ENCODE peak calls at places on chromosomes 6 and 20, in seven cellular contexts. B is A549, S is uterus, E is heart left ventricle, H is cardiac muscle cell, W is transverse colon, J is testis. C is an unnamed sample.

GRCh38 chr20:237479-237878 is 10.4 kb downstream of the DEFB129 start:
- DNase-seq in B (no peak), S (no peak), E (no peak), H (no peak), W (peak; percentile 12), J (no peak), C (no peak)

GRCh38 chr20:23086056-23086551 is at the start of gene CD93:
- DNase-seq in B (no peak), S (peak; percentile 55), E (peak; percentile 77), H (no peak), W (no peak), J (peak; percentile 45), C (no peak)

GRCh38 chr6:53497905-53498304 is 47.0 kb downstream of the GCLC start:
- DNase-seq in B (no peak), S (no peak), E (no peak), H (no peak), W (no peak), J (no peak), C (no peak)

GRCh38 chr6:166768761-166769160 is 141.7 kb upstream of the RPS6KA2 start:
- DNase-seq in B (no peak), S (no peak), E (no peak), H (no peak), W (no peak), J (no peak), C (no peak)

GRCh38 chr6:32255212-32256153 is 31.6 kb upstream of the NOTCH4 start:
- DNase-seq in B (peak; percentile 72), S (peak; percentile 87), E (peak; percentile 80), H (peak; percentile 53), W (peak; percentile 55), J (peak; percentile 77), C (no peak)

GRCh38 chr20:32247957-32248497 is 29.4 kb upstream of the KIF3B start:
- DNase-seq in B (no peak), S (no peak), E (no peak), H (no peak), W (no peak), J (peak; percentile 42), C (no peak)

GRCh38 chr6:6131492-6132109 is 124.9 kb upstream of the NRN1 start:
- DNase-seq in B (peak; percentile 3), S (no peak), E (no peak), H (peak; percentile 9), W (no peak), J (peak; percentile 40), C (no peak)

GRCh38 chr6:125790403-125791150 is at the start of gene NCOA7:
- DNase-seq in B (peak; percentile 50), S (peak; percentile 78), E (peak; percentile 92), H (peak; percentile 83), W (peak; percentile 82), J (peak; percentile 89), C (peak; percentile 90)

GRCh38 chr6:29953001-29953436 is 10.7 kb downstream of the HLA-A start:
- DNase-seq in B (peak; percentile 46), S (no peak), E (no peak), H (peak; percentile 46), W (no peak), J (peak; percentile 82), C (no peak)

GRCh38 chr6:30260036-30260504 is 46.9 kb upstream of the TRIM26 start:
- DNase-seq in B (no peak), S (no peak), E (peak; percentile 58), H (no peak), W (no peak), J (no peak), C (peak; percentile 72)

GRCh38 chr6:37049990-37050853 is 44.8 kb downstream of the FGD2 start:
- DNase-seq in B (no peak), S (peak; percentile 42), E (peak; percentile 89), H (no peak), W (peak; percentile 77), J (peak; percentile 51), C (no peak)

GRCh38 chr20:53752583-53752970 is 158.9 kb upstream of the ZNF217 start:
- DNase-seq in B (no peak), S (no peak), E (no peak), H (no peak), W (no peak), J (no peak), C (no peak)

GRCh38 chr6:24991748-24992467 is 56.1 kb upstream of the RIPOR2 start:
- DNase-seq in B (peak; percentile 22), S (peak; percentile 53), E (no peak), H (peak; percentile 81), W (peak; percentile 50), J (peak; percentile 45), C (no peak)

GRCh38 chr6:1651362-1651761 is 41.6 kb downstream of the FOXC1 start:
- DNase-seq in B (no peak), S (no peak), E (no peak), H (no peak), W (no peak), J (no peak), C (no peak)

GRCh38 chr6:84707161-84707560 is 57.2 kb downstream of the TBX18 start:
- DNase-seq in B (no peak), S (no peak), E (no peak), H (no peak), W (no peak), J (no peak), C (no peak)

GRCh38 chr20:14729390-14729789 is 392.0 kb upstream of the FLRT3 start:
- DNase-seq in B (no peak), S (no peak), E (no peak), H (no peak), W (no peak), J (no peak), C (no peak)

GRCh38 chr20:34458631-34459030 is 57.6 kb upstream of the DYNLRB1 start:
- DNase-seq in B (no peak), S (no peak), E (no peak), H (no peak), W (no peak), J (no peak), C (no peak)

GRCh38 chr6:138526822-138527235 is 27.5 kb upstream of the NHSL1 start:
- DNase-seq in B (no peak), S (no peak), E (no peak), H (no peak), W (no peak), J (no peak), C (no peak)

GRCh38 chr6:39841291-39841690 is 49.1 kb downstream of the DAAM2 start:
- DNase-seq in B (no peak), S (no peak), E (no peak), H (peak; percentile 44), W (no peak), J (no peak), C (no peak)

GRCh38 chr20:49318430-49319203 is 40.8 kb upstream of the ZNFX1 start:
- DNase-seq in B (no peak), S (no peak), E (no peak), H (peak; percentile 33), W (no peak), J (no peak), C (no peak)

GRCh38 chr20:49323622-49324238 is 45.9 kb upstream of the ZNFX1 start:
- DNase-seq in B (no peak), S (no peak), E (no peak), H (peak; percentile 26), W (no peak), J (no peak), C (no peak)

GRCh38 chr20:49318091-49318429 is 40.2 kb upstream of the ZNFX1 start:
- DNase-seq in B (no peak), S (no peak), E (no peak), H (no peak), W (no peak), J (no peak), C (no peak)

GRCh38 chr20:49319204-49319809 is 41.5 kb upstream of the ZNFX1 start:
- DNase-seq in B (no peak), S (no peak), E (no peak), H (no peak), W (no peak), J (no peak), C (no peak)

DNA sequence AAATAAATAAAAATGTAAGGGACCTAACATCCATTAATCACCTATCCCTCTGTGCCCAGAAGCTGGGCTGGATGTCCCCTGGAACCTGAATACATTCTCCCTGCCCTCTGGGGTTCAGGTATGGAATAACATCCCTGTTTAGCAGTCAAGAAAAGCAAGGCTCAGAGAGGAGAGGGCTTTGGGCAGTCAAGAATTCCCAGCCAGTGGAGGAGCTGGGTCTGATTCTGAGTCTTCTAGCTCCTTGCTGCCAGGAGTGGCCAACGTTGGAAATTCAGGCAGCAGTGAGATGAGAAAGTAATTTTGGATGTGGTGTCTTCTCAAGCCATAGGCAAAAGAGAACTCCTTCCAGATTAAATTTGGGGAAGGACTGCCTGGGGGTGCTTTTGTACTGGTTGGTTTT is 42.6 kb upstream of the ZNFX1 start:
- DNase-seq in B (peak; percentile 59), S (no peak), E (no peak), H (peak; percentile 52), W (no peak), J (peak; percentile 34), C (no peak)
- TF ChIP-seq CTCF in B (no peak), S (no peak), E (no peak), H (peak; percentile 61), W (peak; percentile 6), J (peak; percentile 21), C (peak; percentile 32)

GRCh38 chr20:3671986-3672863 is 9.0 kb upstream of the GFRA4 start:
- DNase-seq in B (no peak), S (no peak), E (peak; percentile 60), H (no peak), W (no peak), J (no peak), C (no peak)
- H3K4me3 ChIP-seq in B (peak overlapping the region; percentile 39), S (no peak overlapping the region), E (peak overlapping the region; percentile 36), H (no peak overlapping the region), W (no peak overlapping the region), J (no peak overlapping the region), C (no peak overlapping the region)

DNA sequence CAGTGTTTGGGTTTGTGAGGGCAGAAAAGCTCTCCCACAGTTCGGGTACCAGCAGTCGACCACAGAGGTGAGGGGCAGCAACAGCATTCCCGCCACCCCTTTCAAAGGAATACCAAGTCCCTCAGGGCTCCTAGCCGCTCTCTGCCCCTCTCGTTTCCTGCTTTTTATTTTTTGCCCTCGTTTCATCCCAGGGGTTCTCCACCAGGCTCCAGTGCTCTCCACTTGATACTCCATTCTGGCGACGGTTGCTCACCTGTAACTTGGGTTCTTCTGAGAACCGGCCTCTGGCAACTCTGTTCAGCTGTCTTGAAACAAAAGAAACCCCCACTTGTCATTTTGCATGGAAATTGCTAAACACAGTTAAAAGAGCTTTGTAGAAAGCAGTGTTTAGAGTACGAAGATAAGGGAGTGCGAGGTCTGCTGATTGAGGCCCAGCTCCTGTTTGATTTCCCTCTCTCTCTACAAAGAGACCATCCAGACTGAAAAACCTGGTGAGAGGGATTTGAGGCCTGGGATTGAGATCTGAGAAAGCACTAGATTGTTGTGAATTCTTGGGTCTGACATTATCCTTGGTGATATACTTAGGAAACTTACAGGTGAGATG is 28.7 kb downstream of the IGF2R start:
- DNase-seq in B (no peak), S (no peak), E (no peak), H (no peak), W (no peak), J (no peak), C (no peak)
- H3K27ac ChIP-seq in B (no peak overlapping the region), S (no peak overlapping the region), E (no peak overlapping the region), H (no peak overlapping the region), W (no peak overlapping the region), J (no peak overlapping the region), C (no peak overlapping the region)

GRCh38 chr20:52132337-52132736 is 59.2 kb downstream of the ZFP64 start:
- DNase-seq in B (no peak), S (no peak), E (no peak), H (no peak), W (no peak), J (no peak), C (no peak)
- TF ChIP-seq CTCF in B (no peak), S (no peak), E (no peak), H (no peak), W (no peak), J (no peak), C (no peak)

C was measured in coronary artery.